ENCODE peak calls at places on chromosomes 7 and 10, in five cellular contexts. One of them, this sample, is unnamed.

GRCh38 chr10:70458329-70459060 is 17.0 kb upstream of the NODAL start:
- DNase-seq in upper lobe of right lung: peak; percentile 86
- DNase-seq in fibroblast of the aortic adventitia: peak; percentile 51
- DNase-seq in dorsolateral prefrontal cortex: peak; percentile 51
- DNase-seq in brain microvascular endothelial cell: peak; percentile 71
- DNase-seq in this sample: peak; percentile 24

GRCh38 chr7:131546126-131546525 is 10.3 kb downstream of the PODXL start:
- DNase-seq in upper lobe of right lung: no peak
- DNase-seq in fibroblast of the aortic adventitia: peak; percentile 43
- DNase-seq in dorsolateral prefrontal cortex: no peak
- DNase-seq in brain microvascular endothelial cell: no peak
- DNase-seq in this sample: no peak

GRCh38 chr7:64880322-64881297 is 22.5 kb upstream of the ZNF273 start:
- DNase-seq in upper lobe of right lung: no peak
- DNase-seq in fibroblast of the aortic adventitia: no peak
- DNase-seq in dorsolateral prefrontal cortex: no peak
- DNase-seq in brain microvascular endothelial cell: no peak
- DNase-seq in this sample: no peak

GRCh38 chr10:14349081-14349480 is 18.4 kb upstream of the FRMD4A start:
- DNase-seq in upper lobe of right lung: no peak
- DNase-seq in fibroblast of the aortic adventitia: no peak
- DNase-seq in dorsolateral prefrontal cortex: no peak
- DNase-seq in brain microvascular endothelial cell: no peak
- DNase-seq in this sample: no peak

GRCh38 chr7:120833551-120833950 is 24.4 kb downstream of the TSPAN12 start:
- DNase-seq in upper lobe of right lung: no peak
- DNase-seq in fibroblast of the aortic adventitia: no peak
- DNase-seq in dorsolateral prefrontal cortex: no peak
- DNase-seq in brain microvascular endothelial cell: no peak
- DNase-seq in this sample: no peak

GRCh38 chr7:246451-246850 is 43.5 kb upstream of the FOXL3 start:
- DNase-seq in upper lobe of right lung: no peak
- DNase-seq in fibroblast of the aortic adventitia: no peak
- DNase-seq in dorsolateral prefrontal cortex: no peak
- DNase-seq in brain microvascular endothelial cell: no peak
- DNase-seq in this sample: no peak

GRCh38 chr10:60800918-60801317 is 22.6 kb downstream of the CDK1 start:
- DNase-seq in upper lobe of right lung: no peak
- DNase-seq in fibroblast of the aortic adventitia: no peak
- DNase-seq in dorsolateral prefrontal cortex: no peak
- DNase-seq in brain microvascular endothelial cell: no peak
- DNase-seq in this sample: no peak

GRCh38 chr10:123896217-123896927 is 4.8 kb upstream of the CPXM2 start:
- DNase-seq in upper lobe of right lung: no peak
- DNase-seq in fibroblast of the aortic adventitia: no peak
- DNase-seq in dorsolateral prefrontal cortex: no peak
- DNase-seq in brain microvascular endothelial cell: no peak
- DNase-seq in this sample: no peak

GRCh38 chr10:107004362-107004761 is 160.1 kb downstream of the SORCS1 start:
- DNase-seq in upper lobe of right lung: no peak
- DNase-seq in fibroblast of the aortic adventitia: no peak
- DNase-seq in dorsolateral prefrontal cortex: no peak
- DNase-seq in brain microvascular endothelial cell: no peak
- DNase-seq in this sample: no peak

GRCh38 chr7:49294611-49295010 is 370.3 kb downstream of the CDC14C start:
- DNase-seq in upper lobe of right lung: no peak
- DNase-seq in fibroblast of the aortic adventitia: peak; percentile 22
- DNase-seq in dorsolateral prefrontal cortex: no peak
- DNase-seq in brain microvascular endothelial cell: no peak
- DNase-seq in this sample: no peak

GRCh38 chr10:6014241-6014761 is 37.0 kb upstream of the IL15RA start:
- DNase-seq in upper lobe of right lung: no peak
- DNase-seq in fibroblast of the aortic adventitia: peak; percentile 69
- DNase-seq in dorsolateral prefrontal cortex: peak; percentile 11
- DNase-seq in brain microvascular endothelial cell: peak; percentile 35
- DNase-seq in this sample: no peak

GRCh38 chr7:15720849-15721471 is 34.5 kb upstream of the MEOX2 start:
- DNase-seq in upper lobe of right lung: no peak
- DNase-seq in fibroblast of the aortic adventitia: peak; percentile 77
- DNase-seq in dorsolateral prefrontal cortex: no peak
- DNase-seq in brain microvascular endothelial cell: peak; percentile 77
- DNase-seq in this sample: peak; percentile 20

GRCh38 chr10:89516149-89516832 is 19.1 kb downstream of the SLC16A12 start:
- DNase-seq in upper lobe of right lung: no peak
- DNase-seq in fibroblast of the aortic adventitia: peak; percentile 89
- DNase-seq in dorsolateral prefrontal cortex: no peak
- DNase-seq in brain microvascular endothelial cell: peak; percentile 99
- DNase-seq in this sample: peak; percentile 66

GRCh38 chr10:62052276-62052675 is 150.8 kb downstream of the ARID5B start:
- DNase-seq in upper lobe of right lung: no peak
- DNase-seq in fibroblast of the aortic adventitia: no peak
- DNase-seq in dorsolateral prefrontal cortex: no peak
- DNase-seq in brain microvascular endothelial cell: no peak
- DNase-seq in this sample: no peak
- H3K4me3 ChIP-seq in upper lobe of right lung: peak overlapping the region; percentile 58
- H3K4me3 ChIP-seq in fibroblast of the aortic adventitia: peak overlapping the region; percentile 89
- H3K4me3 ChIP-seq in dorsolateral prefrontal cortex: peak overlapping the region; percentile 82
- H3K4me3 ChIP-seq in brain microvascular endothelial cell: no peak overlapping the region
- H3K4me3 ChIP-seq in this sample: no peak overlapping the region

GRCh38 chr10:125156196-125156595 is 4.2 kb downstream of the CTBP2 start:
- DNase-seq in upper lobe of right lung: no peak
- DNase-seq in fibroblast of the aortic adventitia: no peak
- DNase-seq in dorsolateral prefrontal cortex: no peak
- DNase-seq in brain microvascular endothelial cell: no peak
- DNase-seq in this sample: no peak

GRCh38 chr10:125155101-125155500 is 5.3 kb downstream of the CTBP2 start:
- DNase-seq in upper lobe of right lung: no peak
- DNase-seq in fibroblast of the aortic adventitia: peak; percentile 77
- DNase-seq in dorsolateral prefrontal cortex: no peak
- DNase-seq in brain microvascular endothelial cell: no peak
- DNase-seq in this sample: no peak

GRCh38 chr10:125154529-125154928 is 5.8 kb downstream of the CTBP2 start:
- DNase-seq in upper lobe of right lung: no peak
- DNase-seq in fibroblast of the aortic adventitia: no peak
- DNase-seq in dorsolateral prefrontal cortex: no peak
- DNase-seq in brain microvascular endothelial cell: no peak
- DNase-seq in this sample: no peak

GRCh38 chr10:125156739-125157472 is 3.5 kb downstream of the CTBP2 start:
- DNase-seq in upper lobe of right lung: no peak
- DNase-seq in fibroblast of the aortic adventitia: no peak
- DNase-seq in dorsolateral prefrontal cortex: no peak
- DNase-seq in brain microvascular endothelial cell: no peak
- DNase-seq in this sample: no peak

GRCh38 chr10:125155669-125156068 is 4.7 kb downstream of the CTBP2 start:
- DNase-seq in upper lobe of right lung: no peak
- DNase-seq in fibroblast of the aortic adventitia: no peak
- DNase-seq in dorsolateral prefrontal cortex: no peak
- DNase-seq in brain microvascular endothelial cell: no peak
- DNase-seq in this sample: no peak
- H3K4me3 ChIP-seq in upper lobe of right lung: no peak overlapping the region
- H3K4me3 ChIP-seq in fibroblast of the aortic adventitia: no peak overlapping the region
- H3K4me3 ChIP-seq in dorsolateral prefrontal cortex: no peak overlapping the region
- H3K4me3 ChIP-seq in brain microvascular endothelial cell: no peak overlapping the region
- H3K4me3 ChIP-seq in this sample: no peak overlapping the region

GRCh38 chr7:101687081-101687480 is 58.0 kb upstream of the MYL10 start:
- DNase-seq in upper lobe of right lung: no peak
- DNase-seq in fibroblast of the aortic adventitia: no peak
- DNase-seq in dorsolateral prefrontal cortex: no peak
- DNase-seq in brain microvascular endothelial cell: no peak
- DNase-seq in this sample: no peak

GRCh38 chr7:101688995-101689907 is 60.2 kb upstream of the MYL10 start:
- DNase-seq in upper lobe of right lung: no peak
- DNase-seq in fibroblast of the aortic adventitia: no peak
- DNase-seq in dorsolateral prefrontal cortex: no peak
- DNase-seq in brain microvascular endothelial cell: no peak
- DNase-seq in this sample: no peak

GRCh38 chr7:101686030-101686429 is 56.9 kb upstream of the MYL10 start:
- DNase-seq in upper lobe of right lung: no peak
- DNase-seq in fibroblast of the aortic adventitia: no peak
- DNase-seq in dorsolateral prefrontal cortex: no peak
- DNase-seq in brain microvascular endothelial cell: no peak
- DNase-seq in this sample: no peak

GRCh38 chr7:101688183-101688831 is 59.2 kb upstream of the MYL10 start:
- DNase-seq in upper lobe of right lung: peak; percentile 89
- DNase-seq in fibroblast of the aortic adventitia: peak; percentile 59
- DNase-seq in dorsolateral prefrontal cortex: peak; percentile 82
- DNase-seq in brain microvascular endothelial cell: peak; percentile 29
- DNase-seq in this sample: no peak

DNA sequence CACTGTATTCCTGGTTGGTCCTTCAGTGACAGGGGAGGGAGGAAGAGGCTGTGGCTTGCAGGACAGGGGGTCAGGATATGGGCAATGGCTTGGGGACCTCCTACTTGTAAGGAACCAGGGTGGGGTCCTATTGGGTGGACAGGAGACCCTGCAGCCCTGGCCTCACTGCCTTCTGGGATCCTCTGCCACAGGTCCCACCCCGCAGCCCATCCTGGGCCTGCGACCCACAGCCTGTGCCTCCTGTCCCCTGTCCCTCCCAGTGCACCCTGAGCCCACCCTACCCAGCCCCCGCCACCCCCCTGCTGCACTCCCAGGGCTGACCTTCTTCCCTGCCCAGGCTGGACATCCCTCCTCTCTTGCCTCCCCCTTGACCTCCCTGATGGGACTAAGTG is 58.7 kb upstream of the MYL10 start:
- DNase-seq in upper lobe of right lung: no peak
- DNase-seq in fibroblast of the aortic adventitia: no peak
- DNase-seq in dorsolateral prefrontal cortex: no peak
- DNase-seq in brain microvascular endothelial cell: no peak
- DNase-seq in this sample: no peak
- H3K4me3 ChIP-seq in upper lobe of right lung: no peak overlapping the region
- H3K4me3 ChIP-seq in fibroblast of the aortic adventitia: no peak overlapping the region
- H3K4me3 ChIP-seq in dorsolateral prefrontal cortex: no peak overlapping the region
- H3K4me3 ChIP-seq in brain microvascular endothelial cell: no peak overlapping the region
- H3K4me3 ChIP-seq in this sample: no peak overlapping the region

GRCh38 chr7:117132385-117133120 is 179.3 kb downstream of the ST7 start:
- DNase-seq in upper lobe of right lung: no peak
- DNase-seq in fibroblast of the aortic adventitia: peak; percentile 99
- DNase-seq in dorsolateral prefrontal cortex: no peak
- DNase-seq in brain microvascular endothelial cell: peak; percentile 90
- DNase-seq in this sample: peak; percentile 92
- H3K4me3 ChIP-seq in upper lobe of right lung: no peak overlapping the region
- H3K4me3 ChIP-seq in fibroblast of the aortic adventitia: no peak overlapping the region
- H3K4me3 ChIP-seq in dorsolateral prefrontal cortex: no peak overlapping the region
- H3K4me3 ChIP-seq in brain microvascular endothelial cell: no peak overlapping the region
- H3K4me3 ChIP-seq in this sample: no peak overlapping the region